ENCODE peak calls at places on chromosomes 2 and 18, in seven cellular contexts. Y is tibial nerve, E is uterus, N is esophagus squamous epithelium, S is IMR-90, P is A549, H is endothelial cell of umbilical vein. C is an unnamed sample.

GRCh38 chr2:29053223-29053622 is 21.1 kb downstream of the PCARE start:
- DNase-seq in P (no peak), N (no peak), E (no peak), Y (no peak), S (peak), H (no peak), C (no peak)

GRCh38 chr2:149819356-149819957 is 231.9 kb upstream of the MMADHC start:
- DNase-seq in P (no peak), E (no peak), N (no peak), Y (no peak), H (no peak), S (no peak), C (no peak)

GRCh38 chr2:65377556-65378307 is 54.7 kb downstream of the SPRED2 start:
- DNase-seq in Y (no peak), E (no peak), P (no peak), S (peak), H (peak), N (no peak), C (peak)

GRCh38 chr2:40292291-40292690 is 159.6 kb downstream of the SLC8A1 start:
- DNase-seq in S (no peak), N (no peak), P (no peak), E (no peak), H (no peak), Y (no peak), C (no peak)

GRCh38 chr18:60146220-60146960 is 226.2 kb downstream of the MC4R start:
- DNase-seq in E (no peak), Y (no peak), H (no peak), S (no peak), N (no peak), P (no peak), C (no peak)

GRCh38 chr2:134498654-134499053 is 220.1 kb downstream of the TMEM163 start:
- DNase-seq in Y (no peak), N (no peak), E (no peak), H (no peak), S (no peak), P (no peak), C (no peak)

GRCh38 chr2:173359231-173359630 is 4.6 kb downstream of the CDCA7 start:
- DNase-seq in P (no peak), H (no peak), N (no peak), Y (no peak), S (peak), E (no peak), C (no peak)

GRCh38 chr2:105635564-105635963 is 109.1 kb upstream of the NCK2 start:
- DNase-seq in H (no peak), Y (no peak), E (no peak), N (no peak), P (no peak), S (no peak), C (no peak)

GRCh38 chr2:43623052-43623451 is 14.0 kb upstream of the PLEKHH2 start:
- DNase-seq in N (no peak), Y (no peak), S (no peak), P (no peak), H (no peak), E (peak), C (peak)

GRCh38 chr2:45770773-45771172 is 119.3 kb downstream of the PRKCE start:
- DNase-seq in H (peak), S (peak), N (no peak), E (no peak), Y (no peak), P (no peak), C (no peak)

GRCh38 chr2:45771251-45771650 is 119.8 kb downstream of the PRKCE start:
- DNase-seq in N (no peak), S (peak), P (no peak), E (peak), Y (peak), H (peak), C (peak)

GRCh38 chr2:45773909-45774308 is 122.4 kb downstream of the PRKCE start:
- DNase-seq in P (no peak), N (no peak), S (no peak), H (no peak), E (no peak), Y (no peak), C (no peak)

GRCh38 chr2:45772038-45772437 is 120.6 kb downstream of the PRKCE start:
- DNase-seq in P (no peak), Y (no peak), E (no peak), N (no peak), S (no peak), H (no peak), C (no peak)

DNA sequence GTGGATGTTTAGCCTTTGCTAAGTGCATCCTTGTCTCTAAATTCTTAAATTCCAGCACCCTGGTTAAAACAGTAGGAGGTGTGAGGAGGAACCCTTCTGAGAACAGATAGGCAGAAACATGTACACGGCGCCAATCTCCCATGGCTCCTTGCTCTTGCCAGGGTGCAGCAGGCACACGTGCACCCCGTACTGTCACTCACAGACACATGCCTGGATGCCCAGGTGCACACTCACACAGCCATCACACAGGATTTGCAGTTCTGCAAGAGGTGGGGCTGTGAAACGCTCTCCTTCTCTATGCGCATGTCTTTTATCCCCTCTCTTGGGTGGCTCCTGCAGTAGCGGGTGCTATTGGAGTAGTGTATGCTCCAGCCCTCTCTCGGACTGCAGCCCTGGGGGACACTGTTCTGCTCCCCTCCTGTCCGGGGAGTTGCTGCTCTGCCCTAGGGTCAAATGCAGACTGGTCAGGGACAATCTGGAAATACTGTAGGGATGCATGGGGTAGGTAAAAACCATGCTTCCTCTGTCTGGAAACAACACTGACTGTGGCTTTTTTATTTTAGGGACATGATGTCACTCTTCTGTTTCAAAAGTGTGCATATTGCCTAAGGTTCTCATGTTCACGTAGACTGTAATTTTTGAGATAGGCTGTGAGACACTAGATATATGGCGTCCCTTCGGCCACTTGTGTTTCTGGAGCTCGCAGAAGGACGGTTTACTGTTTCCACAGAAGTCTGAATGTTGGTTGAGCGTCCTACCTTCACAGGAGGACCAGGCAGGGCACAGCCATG is 118.5 kb downstream of the PRKCE start:
- DNase-seq in Y (no peak), E (no peak), S (no peak), N (no peak), P (no peak), H (no peak), C (no peak)
- TF ChIP-seq POLR2A in Y (no peak), E (no peak), S (no peak), N (no peak), P (no peak), H (no peak), C (no peak)

GRCh38 chr18:63969965-63970802 is at the start of gene SERPINB8:
- DNase-seq in H (peak), P (peak), Y (peak), N (peak), S (peak), E (peak), C (peak)
- TF ChIP-seq POLR2A in H (peak), P (peak), Y (peak), N (peak), S (peak), E (peak), C (peak)

DNA sequence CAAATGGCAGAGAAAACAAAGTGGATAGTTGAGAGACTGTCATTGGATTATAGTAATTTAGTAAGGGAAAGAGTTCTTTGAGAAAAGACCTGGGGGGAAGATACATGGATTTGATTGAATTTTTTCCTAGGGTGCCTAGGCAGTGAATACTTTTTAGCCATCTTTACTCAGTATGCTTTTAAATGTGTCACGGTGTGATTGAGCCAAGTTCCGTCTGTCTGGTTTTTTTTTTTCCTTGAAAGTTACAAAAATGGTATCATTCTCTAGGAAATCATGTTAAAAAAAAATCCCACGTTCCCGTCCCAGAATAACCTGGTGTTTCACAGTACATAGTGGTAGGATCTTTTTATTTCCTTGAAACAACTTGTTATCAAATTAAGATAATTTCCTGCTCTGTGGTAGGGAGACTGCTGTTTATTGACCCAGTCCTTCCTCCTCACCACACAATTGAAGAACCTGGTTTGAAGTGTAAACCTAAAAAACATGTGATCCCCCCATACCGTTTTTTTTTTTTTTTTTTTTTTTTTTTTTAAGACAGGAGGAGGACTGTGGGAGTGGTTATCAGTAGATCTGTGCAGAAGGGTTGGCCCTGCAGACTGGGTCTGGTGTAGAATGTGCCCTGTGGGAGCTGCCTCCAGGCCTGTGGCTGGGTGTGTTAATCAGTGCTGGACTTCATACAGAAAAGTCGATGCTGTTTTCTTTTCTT is 55.1 kb downstream of the DGKD start:
- DNase-seq in S (no peak), Y (no peak), H (peak), E (no peak), N (no peak), P (no peak), C (peak)
- TF ChIP-seq POLR2A in S (no peak), Y (no peak), H (no peak), E (no peak), N (no peak), P (no peak), C (no peak)

GRCh38 chr2:86102157-86102556 is 3.5 kb downstream of the POLR1A start:
- DNase-seq in Y (no peak), P (no peak), H (no peak), S (no peak), N (no peak), E (no peak), C (no peak)

GRCh38 chr2:86107031-86107430 is 996 bp downstream of the PTCD3 start:
- DNase-seq in S (no peak), N (no peak), H (no peak), E (no peak), P (no peak), Y (no peak), C (no peak)

GRCh38 chr2:86105252-86105968 is at the start of gene POLR1A:
- DNase-seq in S (peak), P (peak), Y (peak), N (peak), E (peak), H (peak), C (peak)

GRCh38 chr2:86105969-86106945 is at the start of gene PTCD3:
- DNase-seq in Y (peak), P (peak), E (peak), N (peak), S (peak), H (peak), C (peak)
- TF ChIP-seq POLR2A in Y (no peak), P (peak), E (peak), N (no peak), S (peak), H (peak), C (peak)

GRCh38 chr18:31941010-31941809 is 1.7 kb downstream of the TRAPPC8 start:
- DNase-seq in P (no peak), Y (no peak), S (no peak), E (no peak), N (no peak), H (no peak), C (no peak)

GRCh38 chr18:31942999-31943894 is at the start of gene TRAPPC8:
- DNase-seq in N (peak), S (peak), H (peak), Y (peak), E (peak), P (peak), C (peak)

GRCh38 chr18:31943895-31944816 is 1.2 kb upstream of the TRAPPC8 start:
- DNase-seq in S (no peak), Y (no peak), P (no peak), H (peak), N (no peak), E (no peak), C (no peak)

GRCh38 chr18:31946305-31947046 is 3.5 kb upstream of the TRAPPC8 start:
- DNase-seq in E (no peak), Y (no peak), P (no peak), H (no peak), S (no peak), N (no peak), C (no peak)

DNA sequence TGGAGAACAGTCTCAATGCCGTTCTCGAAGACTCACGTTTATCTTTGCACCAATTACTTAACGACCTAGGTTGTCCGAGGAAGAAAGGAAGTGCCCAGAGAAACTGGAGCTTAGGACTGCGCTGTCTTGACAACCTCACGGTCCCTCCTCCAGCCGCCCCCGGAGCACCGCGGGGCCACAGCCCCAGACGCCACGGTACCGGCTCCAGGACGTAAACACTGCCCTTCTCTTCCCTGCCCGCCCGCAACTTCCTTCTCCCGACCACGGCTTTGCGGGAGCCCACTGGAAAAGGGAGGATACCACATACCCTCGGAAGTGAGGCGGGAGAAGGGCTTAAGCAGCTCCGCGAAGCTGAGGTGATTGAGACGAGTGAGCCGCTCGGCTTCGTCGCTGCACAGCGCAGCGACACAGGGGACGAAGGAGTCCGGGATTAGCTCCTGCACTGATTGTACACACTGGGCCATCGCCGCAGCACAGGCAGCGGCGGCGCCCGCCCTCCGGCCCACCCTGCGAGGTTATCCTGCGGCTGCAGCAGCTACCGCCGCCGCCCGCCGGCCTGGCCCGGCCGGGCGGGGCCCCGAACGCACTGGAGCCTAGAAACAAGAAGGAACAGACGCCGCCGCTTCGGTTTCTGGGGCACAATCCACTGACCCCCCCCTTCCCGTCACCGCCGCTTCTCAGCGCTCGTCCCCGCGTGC is 478 bp downstream of the TRAPPC8 start:
- DNase-seq in Y (no peak), N (no peak), S (peak), H (peak), E (no peak), P (peak), C (peak)
- TF ChIP-seq POLR2A in Y (no peak), N (no peak), S (no peak), H (no peak), E (no peak), P (no peak), C (no peak)

DNA sequence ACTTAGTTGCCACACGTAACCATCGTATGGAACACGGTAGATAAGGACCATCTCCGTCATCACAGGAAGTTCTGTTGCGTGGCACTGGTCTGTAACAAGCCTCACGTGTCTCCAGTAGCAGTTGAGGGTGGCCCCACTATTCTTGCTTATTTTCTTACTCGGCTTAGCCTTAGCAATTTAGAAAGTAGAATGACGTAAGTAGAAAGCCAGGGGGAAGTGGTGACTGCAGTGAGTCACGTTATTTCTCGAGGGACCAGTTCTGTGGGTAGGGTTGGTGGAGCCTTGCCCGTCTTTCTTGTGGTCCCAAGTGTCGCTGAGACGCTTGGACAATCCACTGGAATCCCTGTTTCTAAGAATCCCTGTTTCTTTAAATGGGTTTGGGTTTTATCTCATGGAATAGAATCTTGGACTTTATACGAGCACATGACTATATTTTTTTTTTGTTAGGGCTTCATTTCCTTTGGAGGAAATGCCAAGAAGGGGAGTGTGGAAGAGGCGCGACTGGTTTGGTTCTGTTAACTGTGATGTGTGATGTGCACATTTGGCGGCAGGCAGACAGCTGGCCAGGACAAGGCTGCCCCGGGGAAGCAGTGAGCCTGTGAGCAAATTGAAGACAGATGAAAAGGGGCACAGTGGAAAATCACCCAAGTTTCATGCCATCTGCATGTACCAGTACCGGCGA is 96.2 kb downstream of the CABLES1 start:
- DNase-seq in P (no peak), S (peak), H (peak), N (peak), Y (peak), E (peak), C (peak)
- TF ChIP-seq POLR2A in P (no peak), S (no peak), H (peak), N (no peak), Y (no peak), E (no peak), C (no peak)

GRCh38 chr2:54664238-54664786 is 59.1 kb upstream of the EML6 start:
- DNase-seq in P (no peak), E (no peak), H (no peak), N (no peak), S (no peak), Y (no peak), C (no peak)

GRCh38 chr2:54666131-54666637 is 57.3 kb upstream of the EML6 start:
- DNase-seq in P (no peak), H (peak), E (peak), S (peak), N (no peak), Y (peak), C (no peak)

GRCh38 chr2:54665436-54665856 is 58.0 kb upstream of the EML6 start:
- DNase-seq in E (no peak), P (no peak), N (no peak), Y (peak), S (peak), H (peak), C (peak)

GRCh38 chr2:54660752-54661151 is 62.7 kb upstream of the EML6 start:
- DNase-seq in N (no peak), H (no peak), Y (no peak), S (no peak), P (no peak), E (no peak), C (no peak)

GRCh38 chr2:54663424-54664030 is 59.9 kb upstream of the EML6 start:
- DNase-seq in E (no peak), H (no peak), N (no peak), S (no peak), P (no peak), Y (no peak), C (no peak)
- TF ChIP-seq POLR2A in E (no peak), H (no peak), N (no peak), S (no peak), P (no peak), Y (no peak), C (no peak)

GRCh38 chr2:20222769-20223344 is 2.1 kb downstream of the SDC1 start:
- DNase-seq in S (no peak), Y (no peak), H (no peak), E (no peak), P (no peak), N (no peak), C (no peak)

GRCh38 chr2:20224716-20225293 is at the start of gene SDC1:
- DNase-seq in S (peak), N (no peak), H (peak), E (peak), P (peak), Y (no peak), C (peak)

GRCh38 chr2:20221939-20222768 is 2.8 kb downstream of the SDC1 start:
- DNase-seq in N (no peak), S (no peak), P (no peak), Y (no peak), E (no peak), H (no peak), C (no peak)

GRCh38 chr2:20224191-20224715 is 677 bp downstream of the SDC1 start:
- DNase-seq in E (no peak), N (no peak), H (no peak), Y (no peak), S (no peak), P (no peak), C (no peak)

DNA sequence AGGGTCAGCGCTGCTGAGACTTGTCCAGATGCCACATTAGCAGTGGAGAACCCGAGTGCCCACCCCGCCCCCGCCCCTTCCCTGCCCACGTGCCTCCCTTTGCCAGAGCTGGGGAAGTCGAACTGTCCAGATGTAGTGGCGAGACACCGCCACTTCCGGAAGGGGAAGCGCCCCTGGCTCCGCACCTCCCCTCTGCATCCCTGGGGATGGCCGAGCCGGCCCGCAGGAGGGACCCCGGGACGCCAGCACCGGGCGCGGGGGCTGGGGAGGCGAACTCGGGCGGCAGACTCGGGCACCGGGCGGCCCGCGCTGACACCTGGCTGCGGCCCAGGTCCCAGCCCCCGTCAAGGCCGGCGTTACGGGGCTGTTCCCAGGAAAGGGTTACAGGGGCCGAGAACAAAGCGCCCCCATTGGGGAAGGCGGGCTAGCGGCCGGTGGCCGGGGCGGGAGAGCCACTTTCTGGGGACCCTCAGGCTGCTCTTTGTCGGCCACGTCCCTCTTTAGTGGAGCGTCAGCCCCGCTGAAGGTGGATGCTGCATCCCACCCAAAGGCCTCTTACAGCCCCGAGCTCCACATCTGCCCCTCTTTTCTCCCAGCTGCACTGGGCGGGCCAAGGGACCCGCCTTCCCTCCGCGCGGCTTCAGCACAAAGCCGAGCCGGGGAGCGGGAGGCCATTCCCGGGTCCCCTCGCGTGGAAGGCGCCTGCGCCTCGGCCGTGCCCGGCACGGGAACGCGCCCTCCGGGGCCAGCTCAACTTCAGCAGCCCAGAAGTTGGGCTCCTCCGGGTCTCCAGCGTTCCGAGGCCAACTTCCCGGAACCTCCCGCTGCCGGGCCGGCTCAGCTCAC is 1.4 kb downstream of the SDC1 start:
- DNase-seq in E (peak), P (peak), Y (no peak), N (no peak), H (peak), S (peak), C (peak)
- TF ChIP-seq POLR2A in E (no peak), P (peak), Y (no peak), N (no peak), H (no peak), S (no peak), C (peak)

GRCh38 chr18:50967714-50968661 is at the start of gene ELAC1:
- DNase-seq in P (peak), Y (peak), N (peak), E (peak), S (peak), H (peak), C (peak)
- TF ChIP-seq POLR2A in P (peak), Y (peak), N (no peak), E (peak), S (peak), H (peak), C (peak)

C was measured in body of pancreas.